ENCODE peak calls at places on chromosomes 1 and 21, in six cellular contexts. E is H1, P is neuronal stem cell, V is IMR-90, Z is H9, C is mesenchymal stem cell. X is an unnamed sample.

GRCh38 chr1:201653238-201653637 is 114.3 kb downstream of the NAV1 start:
- DNase-seq in E (no peak), V (no peak), P (no peak), Z (no peak), C (no peak), X (no peak)

GRCh38 chr1:241323510-241323909 is 33.5 kb downstream of the RGS7 start:
- DNase-seq in Z (peak; percentile 63), C (peak; percentile 30), E (peak; percentile 25), P (peak; percentile 64), V (peak; percentile 30), X (peak; percentile 60)

GRCh38 chr21:37700641-37701202 is 215.5 kb downstream of the KCNJ6 start:
- DNase-seq in V (peak; percentile 84), P (peak; percentile 60), C (peak; percentile 88), Z (peak; percentile 67), E (peak; percentile 33), X (peak; percentile 33)

GRCh38 chr1:230550428-230550827 is 91.9 kb upstream of the COG2 start:
- DNase-seq in V (no peak), Z (no peak), C (peak; percentile 24), E (no peak), P (no peak), X (no peak)

GRCh38 chr1:46432781-46433327 is 38.7 kb downstream of the FAAH start:
- DNase-seq in P (no peak), V (no peak), Z (no peak), E (no peak), C (no peak), X (no peak)

GRCh38 chr1:167798951-167799350 is 77.2 kb downstream of the MPZL1 start:
- DNase-seq in V (no peak), C (no peak), Z (no peak), E (no peak), P (no peak), X (no peak)

GRCh38 chr1:33682371-33682770 is 181.5 kb upstream of the HMGB4 start:
- DNase-seq in Z (no peak), C (no peak), P (no peak), V (no peak), E (no peak), X (no peak)

GRCh38 chr1:59379028-59379728 is 82.3 kb downstream of the FGGY start:
- DNase-seq in E (no peak), Z (no peak), V (peak; percentile 58), P (no peak), C (no peak), X (peak; percentile 4)

GRCh38 chr1:226588484-226588883 is 39.9 kb downstream of the STUM start:
- DNase-seq in V (no peak), E (no peak), Z (no peak), P (no peak), C (no peak), X (no peak)

GRCh38 chr1:201877877-201878339 is 10.8 kb upstream of the SHISA4 start:
- DNase-seq in V (peak; percentile 63), Z (no peak), C (peak; percentile 67), P (peak; percentile 35), E (no peak), X (peak; percentile 37)

GRCh38 chr1:69567847-69568434 is at the start of gene LRRC7:
- DNase-seq in E (no peak), V (no peak), Z (peak; percentile 65), P (peak; percentile 40), C (peak; percentile 27), X (no peak)

GRCh38 chr1:43774359-43774758 is 67.0 kb downstream of the ST3GAL3 start:
- DNase-seq in P (no peak), V (peak; percentile 84), E (no peak), C (peak; percentile 74), Z (no peak), X (peak; percentile 66)

GRCh38 chr1:22652457-22652856 is 579 bp upstream of the C1QB start:
- DNase-seq in C (no peak), E (no peak), Z (no peak), V (no peak), P (no peak), X (no peak)

GRCh38 chr1:181806791-181807190 is 254.7 kb downstream of the ZNF648 start:
- DNase-seq in P (no peak), Z (no peak), V (no peak), E (no peak), C (no peak), X (no peak)

GRCh38 chr1:7418442-7419080 is 352.5 kb upstream of the VAMP3 start:
- DNase-seq in C (no peak), E (no peak), P (no peak), V (no peak), Z (peak; percentile 17), X (no peak)

GRCh38 chr1:190478193-190479007 is 736 bp upstream of the BRINP3 start:
- DNase-seq in C (peak; percentile 43), E (no peak), Z (peak; percentile 71), V (peak; percentile 37), P (no peak), X (no peak)

GRCh38 chr1:40938393-40938792 is 41.1 kb upstream of the CTPS1 start:
- DNase-seq in P (no peak), C (no peak), E (no peak), V (no peak), Z (no peak), X (no peak)

GRCh38 chr1:192945417-192946130 is 113.6 kb downstream of the UCHL5 start:
- DNase-seq in V (no peak), E (no peak), C (no peak), P (no peak), Z (no peak), X (no peak)

GRCh38 chr1:88678405-88678804 is 5.7 kb upstream of the PKN2 start:
- DNase-seq in Z (no peak), E (no peak), P (no peak), C (peak; percentile 17), V (no peak), X (peak; percentile 24)

GRCh38 chr21:31557421-31557955 is 102.0 kb upstream of the SOD1 start:
- DNase-seq in P (peak; percentile 39), Z (peak; percentile 68), V (no peak), C (no peak), E (no peak), X (peak; percentile 50)

GRCh38 chr21:45363921-45364463 is 41.0 kb upstream of the COL18A1 start:
- DNase-seq in Z (no peak), V (peak; percentile 99), P (no peak), C (peak; percentile 100), E (no peak), X (peak; percentile 19)

GRCh38 chr1:218397752-218398339 is 52.7 kb downstream of the TGFB2 start:
- DNase-seq in V (no peak), Z (no peak), E (no peak), C (no peak), P (no peak), X (peak; percentile 59)

DNA sequence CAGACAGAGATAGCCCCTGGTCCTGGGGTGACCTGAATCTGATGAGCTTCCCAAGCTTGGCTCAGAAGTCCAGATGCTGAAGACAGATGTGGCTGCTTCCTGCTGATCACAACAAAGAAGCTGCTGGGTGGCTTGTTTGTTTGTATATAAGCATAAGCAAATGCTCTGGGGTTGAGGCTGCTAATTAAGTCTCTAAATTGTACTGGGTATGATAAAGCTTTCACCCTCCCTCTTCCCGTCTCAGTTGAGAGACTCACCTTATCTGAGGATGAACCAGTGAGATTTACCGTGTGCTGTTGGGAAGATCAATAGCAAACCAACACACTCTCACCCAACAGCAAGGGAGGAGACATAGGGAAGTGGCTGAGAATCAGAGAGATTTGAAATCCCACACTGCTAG is 42.0 kb downstream of the DAB1 start:
- DNase-seq in P (no peak), Z (no peak), V (no peak), E (no peak), C (no peak), X (no peak)
- H3K4ac ChIP-seq in P (no peak overlapping the region), Z (no peak overlapping the region), V (no peak overlapping the region), E (no peak overlapping the region), C (no peak overlapping the region), X (no peak overlapping the region)

GRCh38 chr1:18803392-18803791 is 56.1 kb downstream of the TAS1R2 start:
- DNase-seq in E (no peak), P (no peak), C (no peak), V (no peak), Z (no peak), X (no peak)

GRCh38 chr1:18802231-18802630 is 57.2 kb downstream of the TAS1R2 start:
- DNase-seq in E (no peak), V (no peak), Z (no peak), P (no peak), C (no peak), X (no peak)

GRCh38 chr1:18799454-18799853 is 60.0 kb downstream of the TAS1R2 start:
- DNase-seq in V (no peak), E (no peak), P (no peak), C (no peak), Z (no peak), X (no peak)

GRCh38 chr1:18798533-18799445 is 60.7 kb downstream of the TAS1R2 start:
- DNase-seq in V (no peak), Z (no peak), C (no peak), E (no peak), P (no peak), X (no peak)

GRCh38 chr1:18800258-18800657 is 59.2 kb downstream of the TAS1R2 start:
- DNase-seq in P (no peak), C (no peak), Z (no peak), V (no peak), E (no peak), X (no peak)
- H3K14ac ChIP-seq in P (peak overlapping the region; percentile 43), C (no peak overlapping the region), Z (no peak overlapping the region), V (no peak overlapping the region), E (no peak overlapping the region), X (no peak overlapping the region)

DNA sequence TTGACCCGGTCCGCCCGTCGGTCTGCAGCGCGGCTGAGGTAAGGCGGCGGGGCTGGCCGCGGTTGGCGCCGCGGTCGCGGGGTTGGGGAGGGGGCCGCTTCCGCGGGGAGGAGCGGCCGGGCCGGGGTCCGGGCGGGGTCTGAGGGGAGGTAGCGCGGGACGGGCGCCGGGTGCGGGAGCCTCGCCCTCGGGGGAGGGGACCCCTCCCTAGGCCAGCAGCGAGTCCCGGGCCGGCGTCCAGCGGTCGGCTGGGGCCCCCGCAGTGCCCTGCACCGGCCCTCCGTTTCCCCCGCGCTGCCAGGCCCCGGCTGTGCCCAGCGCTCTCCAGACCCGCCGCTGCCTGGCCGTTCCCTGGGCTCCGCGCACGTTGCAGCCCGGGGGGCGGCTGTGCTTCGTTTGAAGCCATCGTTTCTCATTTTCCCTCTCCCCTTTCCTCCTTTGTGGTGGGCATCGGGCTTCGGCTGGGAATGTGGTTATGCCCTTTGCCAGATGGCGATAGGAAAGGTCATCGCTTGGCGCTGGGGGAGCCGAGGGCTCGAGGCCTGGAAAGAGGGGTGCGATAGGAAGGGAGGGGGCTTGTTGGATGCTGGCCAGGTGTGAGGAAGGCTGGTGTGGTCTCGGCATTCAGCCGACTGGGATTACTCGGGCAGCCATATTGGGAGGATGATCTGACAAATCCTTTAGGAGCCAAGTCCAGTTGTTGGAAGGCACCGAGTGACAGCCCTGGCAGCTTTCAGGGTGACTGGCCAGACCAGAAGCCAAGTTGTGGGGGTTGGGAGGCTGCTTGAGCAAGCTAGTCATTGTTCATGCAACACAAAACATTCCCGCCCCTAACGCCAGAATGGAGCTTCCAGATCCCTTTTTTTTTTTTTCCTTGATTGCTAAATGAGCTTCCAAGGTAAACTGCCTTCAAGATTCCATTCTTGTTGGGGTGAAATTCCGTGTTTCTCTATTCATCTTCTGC is 753 bp downstream of the KIF1B start:
- DNase-seq in E (no peak), Z (peak; percentile 62), V (peak; percentile 91), P (peak; percentile 60), C (peak; percentile 92), X (peak; percentile 85)
- H3K18ac ChIP-seq in E (peak overlapping the region; percentile 97), Z (peak overlapping the region; percentile 53), V (peak overlapping the region; percentile 40), P (peak overlapping the region; percentile 94), C (peak overlapping the region; percentile 92), X (peak overlapping the region; percentile 95)

DNA sequence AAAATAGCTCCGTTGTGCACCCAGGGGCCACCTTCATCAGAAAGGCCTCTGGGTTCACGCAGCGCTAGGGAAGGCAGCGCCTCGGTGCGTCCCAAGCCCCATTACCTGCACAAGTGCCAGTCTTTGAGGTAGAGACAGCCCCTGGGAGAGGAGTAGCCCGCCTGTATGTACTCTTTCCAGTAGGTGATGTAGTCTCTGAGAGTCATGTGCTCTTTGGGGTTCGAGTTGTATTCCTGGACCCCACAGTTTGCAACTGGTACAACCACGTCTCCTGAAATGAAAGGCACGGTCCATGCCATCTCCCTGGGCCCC is 600 bp downstream of the JMJD4 start:
- DNase-seq in C (no peak), P (no peak), Z (no peak), E (no peak), V (no peak), X (peak; percentile 6)
- H3K4ac ChIP-seq in C (no peak overlapping the region), P (no peak overlapping the region), Z (no peak overlapping the region), E (no peak overlapping the region), V (peak overlapping the region; percentile 71), X (peak overlapping the region; percentile 51)